ENCODE peak calls at places on chromosomes 3 and 15, in eight cellular contexts. One of them, this sample, is unnamed.

GRCh38 chr3:61936344-61936937 is 375.1 kb downstream of the PTPRG start:
- DNase-seq in HS-5: no peak
- DNase-seq in NCI-H1694: peak; percentile 1
- DNase-seq in central memory CD8-positive, alpha-beta T cell: no peak
- DNase-seq in KBM-7: peak; percentile 57
- DNase-seq in naive thymus-derived CD4-positive, alpha-beta T cell: no peak
- DNase-seq in Caki2: no peak
- DNase-seq in T-helper 2 cell: no peak
- DNase-seq in this sample: peak; percentile 0

GRCh38 chr15:31347981-31348803 is 21.6 kb downstream of the KLF13 start:
- DNase-seq in KBM-7: no peak
- DNase-seq in NCI-H1694: no peak
- DNase-seq in naive thymus-derived CD4-positive, alpha-beta T cell: no peak
- DNase-seq in T-helper 2 cell: no peak
- DNase-seq in central memory CD8-positive, alpha-beta T cell: no peak
- DNase-seq in HS-5: no peak
- DNase-seq in Caki2: no peak
- DNase-seq in this sample: no peak

GRCh38 chr15:24675332-24676144 is at the start of gene NPAP1:
- DNase-seq in Caki2: no peak
- DNase-seq in NCI-H1694: no peak
- DNase-seq in central memory CD8-positive, alpha-beta T cell: no peak
- DNase-seq in HS-5: no peak
- DNase-seq in KBM-7: no peak
- DNase-seq in T-helper 2 cell: no peak
- DNase-seq in naive thymus-derived CD4-positive, alpha-beta T cell: no peak
- DNase-seq in this sample: no peak

GRCh38 chr3:171504376-171504775 is 44.2 kb upstream of the TNIK start:
- DNase-seq in naive thymus-derived CD4-positive, alpha-beta T cell: no peak
- DNase-seq in NCI-H1694: no peak
- DNase-seq in central memory CD8-positive, alpha-beta T cell: no peak
- DNase-seq in KBM-7: no peak
- DNase-seq in HS-5: no peak
- DNase-seq in T-helper 2 cell: no peak
- DNase-seq in Caki2: no peak
- DNase-seq in this sample: no peak

GRCh38 chr15:33865416-33865815 is 102.9 kb upstream of the CHRM5 start:
- DNase-seq in Caki2: no peak
- DNase-seq in central memory CD8-positive, alpha-beta T cell: no peak
- DNase-seq in T-helper 2 cell: no peak
- DNase-seq in naive thymus-derived CD4-positive, alpha-beta T cell: no peak
- DNase-seq in HS-5: no peak
- DNase-seq in NCI-H1694: no peak
- DNase-seq in KBM-7: no peak
- DNase-seq in this sample: no peak

GRCh38 chr15:44102675-44103254 is 92.3 kb downstream of the FRMD5 start:
- DNase-seq in NCI-H1694: no peak
- DNase-seq in HS-5: peak; percentile 95
- DNase-seq in Caki2: peak; percentile 92
- DNase-seq in T-helper 2 cell: no peak
- DNase-seq in naive thymus-derived CD4-positive, alpha-beta T cell: no peak
- DNase-seq in central memory CD8-positive, alpha-beta T cell: no peak
- DNase-seq in KBM-7: no peak
- DNase-seq in this sample: no peak

GRCh38 chr3:44136421-44136820 is 105.3 kb upstream of the TOPAZ1 start:
- DNase-seq in NCI-H1694: no peak
- DNase-seq in KBM-7: peak; percentile 10
- DNase-seq in naive thymus-derived CD4-positive, alpha-beta T cell: no peak
- DNase-seq in central memory CD8-positive, alpha-beta T cell: no peak
- DNase-seq in T-helper 2 cell: no peak
- DNase-seq in Caki2: no peak
- DNase-seq in HS-5: no peak
- DNase-seq in this sample: no peak

GRCh38 chr15:75198560-75199346 is 2.9 kb upstream of the C15orf39 start:
- DNase-seq in HS-5: no peak
- DNase-seq in KBM-7: peak; percentile 85
- DNase-seq in NCI-H1694: peak; percentile 29
- DNase-seq in central memory CD8-positive, alpha-beta T cell: no peak
- DNase-seq in Caki2: peak; percentile 65
- DNase-seq in naive thymus-derived CD4-positive, alpha-beta T cell: no peak
- DNase-seq in T-helper 2 cell: peak; percentile 36
- DNase-seq in this sample: no peak

GRCh38 chr3:123290962-123291361 is 89.2 kb downstream of the SEC22A start:
- DNase-seq in central memory CD8-positive, alpha-beta T cell: no peak
- DNase-seq in T-helper 2 cell: no peak
- DNase-seq in HS-5: no peak
- DNase-seq in Caki2: no peak
- DNase-seq in naive thymus-derived CD4-positive, alpha-beta T cell: no peak
- DNase-seq in KBM-7: no peak
- DNase-seq in NCI-H1694: no peak
- DNase-seq in this sample: no peak

GRCh38 chr3:119557874-119558264 is 1.5 kb downstream of the CD80 start:
- DNase-seq in T-helper 2 cell: no peak
- DNase-seq in NCI-H1694: no peak
- DNase-seq in Caki2: no peak
- DNase-seq in naive thymus-derived CD4-positive, alpha-beta T cell: no peak
- DNase-seq in KBM-7: peak; percentile 56
- DNase-seq in HS-5: no peak
- DNase-seq in central memory CD8-positive, alpha-beta T cell: no peak
- DNase-seq in this sample: no peak

GRCh38 chr15:47374222-47374621 is 343.1 kb upstream of the SEMA6D start:
- DNase-seq in NCI-H1694: no peak
- DNase-seq in Caki2: no peak
- DNase-seq in naive thymus-derived CD4-positive, alpha-beta T cell: no peak
- DNase-seq in T-helper 2 cell: no peak
- DNase-seq in central memory CD8-positive, alpha-beta T cell: no peak
- DNase-seq in HS-5: no peak
- DNase-seq in KBM-7: no peak
- DNase-seq in this sample: no peak

GRCh38 chr3:173584834-173585831 is 187.6 kb downstream of the NLGN1 start:
- DNase-seq in HS-5: no peak
- DNase-seq in NCI-H1694: peak; percentile 73
- DNase-seq in KBM-7: no peak
- DNase-seq in central memory CD8-positive, alpha-beta T cell: no peak
- DNase-seq in T-helper 2 cell: no peak
- DNase-seq in Caki2: peak; percentile 10
- DNase-seq in naive thymus-derived CD4-positive, alpha-beta T cell: no peak
- DNase-seq in this sample: no peak

GRCh38 chr3:41323860-41324259 is 124.6 kb downstream of the CTNNB1 start:
- DNase-seq in central memory CD8-positive, alpha-beta T cell: no peak
- DNase-seq in T-helper 2 cell: no peak
- DNase-seq in HS-5: no peak
- DNase-seq in naive thymus-derived CD4-positive, alpha-beta T cell: no peak
- DNase-seq in Caki2: no peak
- DNase-seq in KBM-7: no peak
- DNase-seq in NCI-H1694: no peak
- DNase-seq in this sample: no peak

GRCh38 chr3:126398423-126399347 is 4.0 kb downstream of the CFAP100 start:
- DNase-seq in T-helper 2 cell: no peak
- DNase-seq in naive thymus-derived CD4-positive, alpha-beta T cell: no peak
- DNase-seq in HS-5: no peak
- DNase-seq in central memory CD8-positive, alpha-beta T cell: no peak
- DNase-seq in NCI-H1694: no peak
- DNase-seq in KBM-7: no peak
- DNase-seq in Caki2: no peak
- DNase-seq in this sample: no peak

GRCh38 chr3:195803309-195803908 is 8.3 kb downstream of the MUC4 start:
- DNase-seq in NCI-H1694: no peak
- DNase-seq in KBM-7: no peak
- DNase-seq in Caki2: no peak
- DNase-seq in naive thymus-derived CD4-positive, alpha-beta T cell: no peak
- DNase-seq in HS-5: no peak
- DNase-seq in central memory CD8-positive, alpha-beta T cell: no peak
- DNase-seq in T-helper 2 cell: no peak
- DNase-seq in this sample: no peak

GRCh38 chr15:31082771-31083393 is 18.6 kb downstream of the TRPM1 start:
- DNase-seq in T-helper 2 cell: no peak
- DNase-seq in central memory CD8-positive, alpha-beta T cell: no peak
- DNase-seq in NCI-H1694: no peak
- DNase-seq in Caki2: no peak
- DNase-seq in KBM-7: no peak
- DNase-seq in naive thymus-derived CD4-positive, alpha-beta T cell: no peak
- DNase-seq in HS-5: no peak
- DNase-seq in this sample: no peak

GRCh38 chr3:99484871-99485270 is 153.5 kb upstream of the COL8A1 start:
- DNase-seq in Caki2: no peak
- DNase-seq in HS-5: no peak
- DNase-seq in KBM-7: peak; percentile 18
- DNase-seq in T-helper 2 cell: no peak
- DNase-seq in NCI-H1694: no peak
- DNase-seq in naive thymus-derived CD4-positive, alpha-beta T cell: no peak
- DNase-seq in central memory CD8-positive, alpha-beta T cell: no peak
- DNase-seq in this sample: no peak

GRCh38 chr15:35060591-35060990 is 24.5 kb downstream of the NANOGP8 start:
- DNase-seq in Caki2: peak; percentile 60
- DNase-seq in HS-5: no peak
- DNase-seq in central memory CD8-positive, alpha-beta T cell: no peak
- DNase-seq in naive thymus-derived CD4-positive, alpha-beta T cell: no peak
- DNase-seq in T-helper 2 cell: no peak
- DNase-seq in KBM-7: no peak
- DNase-seq in NCI-H1694: no peak
- DNase-seq in this sample: no peak

GRCh38 chr15:73329501-73330200 is 39.1 kb downstream of the HCN4 start:
- DNase-seq in naive thymus-derived CD4-positive, alpha-beta T cell: no peak
- DNase-seq in HS-5: no peak
- DNase-seq in Caki2: no peak
- DNase-seq in NCI-H1694: no peak
- DNase-seq in T-helper 2 cell: no peak
- DNase-seq in central memory CD8-positive, alpha-beta T cell: no peak
- DNase-seq in KBM-7: no peak
- DNase-seq in this sample: no peak

GRCh38 chr3:184570501-184570900 is 8.9 kb downstream of the EPHB3 start:
- DNase-seq in HS-5: no peak
- DNase-seq in Caki2: no peak
- DNase-seq in naive thymus-derived CD4-positive, alpha-beta T cell: no peak
- DNase-seq in T-helper 2 cell: no peak
- DNase-seq in KBM-7: no peak
- DNase-seq in NCI-H1694: no peak
- DNase-seq in central memory CD8-positive, alpha-beta T cell: no peak
- DNase-seq in this sample: no peak

GRCh38 chr15:42031211-42031915 is 10.5 kb upstream of the PLA2G4E start:
- DNase-seq in T-helper 2 cell: no peak
- DNase-seq in HS-5: no peak
- DNase-seq in naive thymus-derived CD4-positive, alpha-beta T cell: no peak
- DNase-seq in central memory CD8-positive, alpha-beta T cell: no peak
- DNase-seq in KBM-7: no peak
- DNase-seq in Caki2: no peak
- DNase-seq in NCI-H1694: no peak
- DNase-seq in this sample: no peak

GRCh38 chr3:13019243-13019701 is 54.0 kb downstream of the IQSEC1 start:
- DNase-seq in central memory CD8-positive, alpha-beta T cell: no peak
- DNase-seq in KBM-7: no peak
- DNase-seq in naive thymus-derived CD4-positive, alpha-beta T cell: no peak
- DNase-seq in NCI-H1694: no peak
- DNase-seq in T-helper 2 cell: no peak
- DNase-seq in HS-5: no peak
- DNase-seq in Caki2: no peak
- DNase-seq in this sample: no peak

GRCh38 chr3:125045194-125045593 is 10.6 kb downstream of the HEG1 start:
- DNase-seq in T-helper 2 cell: no peak
- DNase-seq in HS-5: no peak
- DNase-seq in Caki2: no peak
- DNase-seq in NCI-H1694: no peak
- DNase-seq in naive thymus-derived CD4-positive, alpha-beta T cell: no peak
- DNase-seq in KBM-7: no peak
- DNase-seq in central memory CD8-positive, alpha-beta T cell: no peak
- DNase-seq in this sample: no peak

GRCh38 chr15:79007066-79007465 is 62.2 kb upstream of the CTSH start:
- DNase-seq in T-helper 2 cell: no peak
- DNase-seq in KBM-7: peak; percentile 85
- DNase-seq in central memory CD8-positive, alpha-beta T cell: no peak
- DNase-seq in NCI-H1694: no peak
- DNase-seq in naive thymus-derived CD4-positive, alpha-beta T cell: no peak
- DNase-seq in Caki2: no peak
- DNase-seq in HS-5: no peak
- DNase-seq in this sample: no peak

GRCh38 chr3:18124501-18124900 is 300.6 kb downstream of the SATB1 start:
- DNase-seq in NCI-H1694: no peak
- DNase-seq in HS-5: peak; percentile 74
- DNase-seq in KBM-7: peak; percentile 88
- DNase-seq in T-helper 2 cell: no peak
- DNase-seq in naive thymus-derived CD4-positive, alpha-beta T cell: no peak
- DNase-seq in central memory CD8-positive, alpha-beta T cell: no peak
- DNase-seq in Caki2: peak; percentile 39
- DNase-seq in this sample: no peak

GRCh38 chr3:125143982-125144652 is 68.4 kb downstream of the SLC12A8 start:
- DNase-seq in KBM-7: no peak
- DNase-seq in NCI-H1694: no peak
- DNase-seq in naive thymus-derived CD4-positive, alpha-beta T cell: no peak
- DNase-seq in T-helper 2 cell: no peak
- DNase-seq in central memory CD8-positive, alpha-beta T cell: no peak
- DNase-seq in Caki2: no peak
- DNase-seq in HS-5: no peak
- DNase-seq in this sample: no peak

GRCh38 chr3:115517457-115518050 is 105.8 kb upstream of the GAP43 start:
- DNase-seq in KBM-7: no peak
- DNase-seq in Caki2: no peak
- DNase-seq in T-helper 2 cell: no peak
- DNase-seq in naive thymus-derived CD4-positive, alpha-beta T cell: no peak
- DNase-seq in HS-5: no peak
- DNase-seq in NCI-H1694: no peak
- DNase-seq in central memory CD8-positive, alpha-beta T cell: no peak
- DNase-seq in this sample: no peak

GRCh38 chr15:79086814-79087213 is 3.8 kb downstream of the RASGRF1 start:
- DNase-seq in naive thymus-derived CD4-positive, alpha-beta T cell: no peak
- DNase-seq in central memory CD8-positive, alpha-beta T cell: no peak
- DNase-seq in KBM-7: no peak
- DNase-seq in NCI-H1694: no peak
- DNase-seq in Caki2: no peak
- DNase-seq in HS-5: no peak
- DNase-seq in T-helper 2 cell: no peak
- DNase-seq in this sample: no peak

GRCh38 chr15:66433726-66434125 is 47.0 kb downstream of the MAP2K1 start:
- DNase-seq in T-helper 2 cell: no peak
- DNase-seq in Caki2: no peak
- DNase-seq in NCI-H1694: no peak
- DNase-seq in HS-5: no peak
- DNase-seq in KBM-7: no peak
- DNase-seq in central memory CD8-positive, alpha-beta T cell: no peak
- DNase-seq in naive thymus-derived CD4-positive, alpha-beta T cell: no peak
- DNase-seq in this sample: no peak

GRCh38 chr3:68306571-68306970 is 625.8 kb downstream of the TAFA4 start:
- DNase-seq in Caki2: peak; percentile 9
- DNase-seq in naive thymus-derived CD4-positive, alpha-beta T cell: no peak
- DNase-seq in T-helper 2 cell: no peak
- DNase-seq in KBM-7: peak; percentile 19
- DNase-seq in central memory CD8-positive, alpha-beta T cell: no peak
- DNase-seq in NCI-H1694: no peak
- DNase-seq in HS-5: peak; percentile 3
- DNase-seq in this sample: peak; percentile 18

GRCh38 chr3:29080967-29081366 is 199.9 kb upstream of the RBMS3 start:
- DNase-seq in KBM-7: no peak
- DNase-seq in NCI-H1694: no peak
- DNase-seq in central memory CD8-positive, alpha-beta T cell: no peak
- DNase-seq in T-helper 2 cell: no peak
- DNase-seq in naive thymus-derived CD4-positive, alpha-beta T cell: no peak
- DNase-seq in HS-5: no peak
- DNase-seq in Caki2: no peak
- DNase-seq in this sample: no peak

GRCh38 chr15:77623008-77623877 is 9.5 kb downstream of the LINGO1 start:
- DNase-seq in KBM-7: no peak
- DNase-seq in NCI-H1694: no peak
- DNase-seq in central memory CD8-positive, alpha-beta T cell: no peak
- DNase-seq in Caki2: no peak
- DNase-seq in HS-5: no peak
- DNase-seq in T-helper 2 cell: no peak
- DNase-seq in naive thymus-derived CD4-positive, alpha-beta T cell: no peak
- DNase-seq in this sample: no peak

GRCh38 chr3:161139686-161140085 is 34.5 kb upstream of the B3GALNT1 start:
- DNase-seq in Caki2: no peak
- DNase-seq in naive thymus-derived CD4-positive, alpha-beta T cell: no peak
- DNase-seq in T-helper 2 cell: no peak
- DNase-seq in HS-5: no peak
- DNase-seq in KBM-7: no peak
- DNase-seq in NCI-H1694: no peak
- DNase-seq in central memory CD8-positive, alpha-beta T cell: no peak
- DNase-seq in this sample: no peak

GRCh38 chr15:64695571-64695992 is 79.8 kb downstream of the RBPMS2 start:
- DNase-seq in NCI-H1694: no peak
- DNase-seq in HS-5: no peak
- DNase-seq in central memory CD8-positive, alpha-beta T cell: no peak
- DNase-seq in Caki2: no peak
- DNase-seq in KBM-7: peak; percentile 100
- DNase-seq in T-helper 2 cell: no peak
- DNase-seq in naive thymus-derived CD4-positive, alpha-beta T cell: no peak
- DNase-seq in this sample: no peak

This sample was measured in CD4-positive, alpha-beta memory T cell.